ENCODE peak calls at places on chromosome 12, in seven cellular contexts. A, B, C, K, G, X and Z are unnamed samples.

GRCh38 chr12:68405292-68405900 is 73.2 kb upstream of the MDM1 start:
- DNase-seq in X (no peak), B (no peak), C (no peak), A (no peak), K (no peak), G (no peak), Z (no peak)

GRCh38 chr12:27284751-27285150 is 40.7 kb downstream of the STK38L start:
- DNase-seq in C (no peak), G (peak; percentile 71), X (no peak), K (peak; percentile 20), B (no peak), A (no peak), Z (peak; percentile 46)

GRCh38 chr12:52285851-52286530 is 5.3 kb downstream of the KRT81 start:
- DNase-seq in X (no peak), A (no peak), C (no peak), B (no peak), K (no peak), G (no peak), Z (no peak)

GRCh38 chr12:93214523-93215289 is 163.0 kb upstream of the NUDT4 start:
- DNase-seq in B (peak; percentile 11), C (no peak), A (no peak), X (no peak), K (no peak), G (no peak), Z (no peak)

GRCh38 chr12:100566887-100567637 is 6.4 kb upstream of the GAS2L3 start:
- DNase-seq in A (no peak), K (peak; percentile 93), X (no peak), B (peak; percentile 13), G (peak; percentile 50), C (peak; percentile 61), Z (no peak)

GRCh38 chr12:8677362-8677761 is 14.7 kb upstream of the MFAP5 start:
- DNase-seq in K (no peak), X (no peak), C (no peak), G (no peak), B (no peak), A (no peak), Z (no peak)

GRCh38 chr12:19053218-19053617 is 76.3 kb upstream of the PLEKHA5 start:
- DNase-seq in C (no peak), X (no peak), G (no peak), A (no peak), K (no peak), B (no peak), Z (no peak)

GRCh38 chr12:26878661-26879119 is 45.7 kb upstream of the ITPR2 start:
- DNase-seq in K (no peak), B (no peak), G (no peak), A (no peak), C (no peak), X (no peak), Z (no peak)

GRCh38 chr12:62922539-62922938 is 12.4 kb downstream of the PPM1H start:
- DNase-seq in A (no peak), C (peak; percentile 76), X (no peak), B (no peak), G (no peak), K (no peak), Z (peak; percentile 74)

GRCh38 chr12:44774815-44775411 is 101.2 kb downstream of the NELL2 start:
- DNase-seq in K (no peak), G (peak; percentile 22), C (no peak), B (peak; percentile 40), A (peak; percentile 46), X (peak; percentile 70), Z (peak; percentile 28)